ENCODE peak calls at places on chromosomes 1 and 21, in nine cellular contexts. One of them, this sample, is unnamed.

GRCh38 chr21:36820176-36821031 is 121.5 kb downstream of the SIM2 start:
- DNase-seq in A549: no peak
- DNase-seq in K562: no peak
- DNase-seq in mesendoderm: peak
- DNase-seq in HCT116: no peak
- DNase-seq in GM23248: no peak
- DNase-seq in IMR-90: no peak
- DNase-seq in endothelial cell of umbilical vein: no peak
- DNase-seq in mammary epithelial cell: no peak
- DNase-seq in this sample: no peak

GRCh38 chr1:206951318-206952105 is 5.2 kb upstream of the PIGR start:
- DNase-seq in mammary epithelial cell: no peak
- DNase-seq in HCT116: no peak
- DNase-seq in A549: peak
- DNase-seq in GM23248: no peak
- DNase-seq in endothelial cell of umbilical vein: no peak
- DNase-seq in K562: no peak
- DNase-seq in IMR-90: no peak
- DNase-seq in mesendoderm: no peak
- DNase-seq in this sample: no peak

GRCh38 chr1:168138134-168138533 is 1.4 kb upstream of the GPR161 start:
- DNase-seq in IMR-90: peak
- DNase-seq in mesendoderm: no peak
- DNase-seq in mammary epithelial cell: peak
- DNase-seq in K562: no peak
- DNase-seq in HCT116: no peak
- DNase-seq in GM23248: peak
- DNase-seq in A549: no peak
- DNase-seq in endothelial cell of umbilical vein: no peak
- DNase-seq in this sample: no peak

GRCh38 chr1:167374014-167374413 is 144.3 kb downstream of the CD247 start:
- DNase-seq in endothelial cell of umbilical vein: no peak
- DNase-seq in IMR-90: no peak
- DNase-seq in mesendoderm: peak
- DNase-seq in GM23248: no peak
- DNase-seq in mammary epithelial cell: no peak
- DNase-seq in HCT116: no peak
- DNase-seq in A549: no peak
- DNase-seq in K562: no peak
- DNase-seq in this sample: no peak

GRCh38 chr1:248811514-248812490 is 13.9 kb downstream of the SH3BP5L start:
- DNase-seq in GM23248: no peak
- DNase-seq in mesendoderm: peak
- DNase-seq in HCT116: no peak
- DNase-seq in IMR-90: no peak
- DNase-seq in K562: peak
- DNase-seq in endothelial cell of umbilical vein: no peak
- DNase-seq in A549: no peak
- DNase-seq in mammary epithelial cell: no peak
- DNase-seq in this sample: no peak

GRCh38 chr1:230935852-230936251 is 42.8 kb downstream of the TTC13 start:
- DNase-seq in mammary epithelial cell: no peak
- DNase-seq in HCT116: no peak
- DNase-seq in endothelial cell of umbilical vein: no peak
- DNase-seq in GM23248: no peak
- DNase-seq in mesendoderm: no peak
- DNase-seq in IMR-90: no peak
- DNase-seq in A549: no peak
- DNase-seq in K562: no peak
- DNase-seq in this sample: no peak

GRCh38 chr1:6111571-6111970 is 65.9 kb downstream of the KCNAB2 start:
- DNase-seq in mammary epithelial cell: peak
- DNase-seq in A549: no peak
- DNase-seq in endothelial cell of umbilical vein: no peak
- DNase-seq in K562: no peak
- DNase-seq in IMR-90: no peak
- DNase-seq in HCT116: no peak
- DNase-seq in mesendoderm: no peak
- DNase-seq in GM23248: peak
- DNase-seq in this sample: no peak

GRCh38 chr1:46411601-46412341 is 17.7 kb downstream of the FAAH start:
- DNase-seq in endothelial cell of umbilical vein: no peak
- DNase-seq in mammary epithelial cell: no peak
- DNase-seq in IMR-90: no peak
- DNase-seq in HCT116: no peak
- DNase-seq in GM23248: no peak
- DNase-seq in mesendoderm: peak
- DNase-seq in A549: no peak
- DNase-seq in K562: peak
- DNase-seq in this sample: no peak

GRCh38 chr1:198254521-198254920 is 97.7 kb downstream of the NEK7 start:
- DNase-seq in endothelial cell of umbilical vein: no peak
- DNase-seq in mesendoderm: no peak
- DNase-seq in A549: no peak
- DNase-seq in K562: no peak
- DNase-seq in mammary epithelial cell: no peak
- DNase-seq in GM23248: peak
- DNase-seq in IMR-90: no peak
- DNase-seq in HCT116: no peak
- DNase-seq in this sample: no peak

GRCh38 chr1:37890378-37891014 is 31.1 kb upstream of the MTF1 start:
- DNase-seq in IMR-90: peak
- DNase-seq in A549: peak
- DNase-seq in GM23248: peak
- DNase-seq in HCT116: peak
- DNase-seq in mesendoderm: peak
- DNase-seq in mammary epithelial cell: peak
- DNase-seq in endothelial cell of umbilical vein: peak
- DNase-seq in K562: peak
- DNase-seq in this sample: peak

GRCh38 chr1:2108213-2108876 is 58.1 kb downstream of the PRKCZ start:
- DNase-seq in GM23248: peak
- DNase-seq in endothelial cell of umbilical vein: no peak
- DNase-seq in A549: peak
- DNase-seq in mammary epithelial cell: no peak
- DNase-seq in K562: peak
- DNase-seq in IMR-90: peak
- DNase-seq in HCT116: peak
- DNase-seq in mesendoderm: peak
- DNase-seq in this sample: no peak

GRCh38 chr1:245825128-245825901 is 670.5 kb downstream of the KIF26B start:
- DNase-seq in mammary epithelial cell: no peak
- DNase-seq in endothelial cell of umbilical vein: no peak
- DNase-seq in A549: no peak
- DNase-seq in K562: peak
- DNase-seq in GM23248: peak
- DNase-seq in IMR-90: peak
- DNase-seq in mesendoderm: peak
- DNase-seq in HCT116: no peak
- DNase-seq in this sample: no peak

GRCh38 chr1:151887028-151887427 is 22.3 kb downstream of the THEM4 start:
- DNase-seq in mammary epithelial cell: peak
- DNase-seq in A549: no peak
- DNase-seq in GM23248: peak
- DNase-seq in HCT116: no peak
- DNase-seq in K562: no peak
- DNase-seq in mesendoderm: no peak
- DNase-seq in endothelial cell of umbilical vein: peak
- DNase-seq in IMR-90: peak
- DNase-seq in this sample: peak

GRCh38 chr1:91805343-91805801 is 80.6 kb downstream of the TGFBR3 start:
- DNase-seq in IMR-90: no peak
- DNase-seq in GM23248: no peak
- DNase-seq in K562: peak
- DNase-seq in mesendoderm: no peak
- DNase-seq in endothelial cell of umbilical vein: no peak
- DNase-seq in A549: no peak
- DNase-seq in HCT116: no peak
- DNase-seq in mammary epithelial cell: no peak
- DNase-seq in this sample: no peak

GRCh38 chr1:33588726-33589125 is 116.3 kb downstream of the ZSCAN20 start:
- DNase-seq in A549: no peak
- DNase-seq in IMR-90: no peak
- DNase-seq in mammary epithelial cell: no peak
- DNase-seq in mesendoderm: no peak
- DNase-seq in endothelial cell of umbilical vein: no peak
- DNase-seq in GM23248: no peak
- DNase-seq in HCT116: no peak
- DNase-seq in K562: no peak
- DNase-seq in this sample: no peak
- H3K4me2 ChIP-seq in A549: no peak
- H3K4me2 ChIP-seq in IMR-90: no peak
- H3K4me2 ChIP-seq in mammary epithelial cell: no peak
- H3K4me2 ChIP-seq in mesendoderm: no peak
- H3K4me2 ChIP-seq in endothelial cell of umbilical vein: no peak
- H3K4me2 ChIP-seq in GM23248: no peak
- H3K4me2 ChIP-seq in HCT116: no peak
- H3K4me2 ChIP-seq in K562: no peak
- H3K4me2 ChIP-seq in this sample: no peak

GRCh38 chr1:160863422-160864131 is 890 bp upstream of the CD244 start:
- DNase-seq in A549: no peak
- DNase-seq in IMR-90: no peak
- DNase-seq in K562: no peak
- DNase-seq in mesendoderm: no peak
- DNase-seq in mammary epithelial cell: no peak
- DNase-seq in endothelial cell of umbilical vein: no peak
- DNase-seq in HCT116: no peak
- DNase-seq in GM23248: no peak
- DNase-seq in this sample: no peak

GRCh38 chr1:160862151-160863061 is at the start of gene CD244:
- DNase-seq in mammary epithelial cell: peak
- DNase-seq in endothelial cell of umbilical vein: no peak
- DNase-seq in A549: no peak
- DNase-seq in K562: no peak
- DNase-seq in GM23248: peak
- DNase-seq in IMR-90: no peak
- DNase-seq in mesendoderm: peak
- DNase-seq in HCT116: no peak
- DNase-seq in this sample: no peak

GRCh38 chr1:160865316-160865715 is 2.6 kb upstream of the CD244 start:
- DNase-seq in IMR-90: no peak
- DNase-seq in HCT116: no peak
- DNase-seq in GM23248: no peak
- DNase-seq in A549: no peak
- DNase-seq in K562: no peak
- DNase-seq in endothelial cell of umbilical vein: no peak
- DNase-seq in mammary epithelial cell: no peak
- DNase-seq in mesendoderm: no peak
- DNase-seq in this sample: no peak

GRCh38 chr1:160866001-160866704 is 3.5 kb upstream of the CD244 start:
- DNase-seq in HCT116: no peak
- DNase-seq in K562: no peak
- DNase-seq in GM23248: no peak
- DNase-seq in A549: no peak
- DNase-seq in IMR-90: no peak
- DNase-seq in mesendoderm: peak
- DNase-seq in endothelial cell of umbilical vein: no peak
- DNase-seq in mammary epithelial cell: no peak
- DNase-seq in this sample: no peak

GRCh38 chr1:160864173-160864572 is 1.5 kb upstream of the CD244 start:
- DNase-seq in IMR-90: no peak
- DNase-seq in GM23248: no peak
- DNase-seq in mesendoderm: no peak
- DNase-seq in K562: no peak
- DNase-seq in mammary epithelial cell: no peak
- DNase-seq in endothelial cell of umbilical vein: no peak
- DNase-seq in A549: no peak
- DNase-seq in HCT116: no peak
- DNase-seq in this sample: no peak
- H3K4me2 ChIP-seq in IMR-90: no peak
- H3K4me2 ChIP-seq in GM23248: no peak
- H3K4me2 ChIP-seq in mesendoderm: no peak
- H3K4me2 ChIP-seq in K562: no peak
- H3K4me2 ChIP-seq in mammary epithelial cell: no peak
- H3K4me2 ChIP-seq in endothelial cell of umbilical vein: no peak
- H3K4me2 ChIP-seq in A549: no peak
- H3K4me2 ChIP-seq in HCT116: no peak
- H3K4me2 ChIP-seq in this sample: no peak

DNA sequence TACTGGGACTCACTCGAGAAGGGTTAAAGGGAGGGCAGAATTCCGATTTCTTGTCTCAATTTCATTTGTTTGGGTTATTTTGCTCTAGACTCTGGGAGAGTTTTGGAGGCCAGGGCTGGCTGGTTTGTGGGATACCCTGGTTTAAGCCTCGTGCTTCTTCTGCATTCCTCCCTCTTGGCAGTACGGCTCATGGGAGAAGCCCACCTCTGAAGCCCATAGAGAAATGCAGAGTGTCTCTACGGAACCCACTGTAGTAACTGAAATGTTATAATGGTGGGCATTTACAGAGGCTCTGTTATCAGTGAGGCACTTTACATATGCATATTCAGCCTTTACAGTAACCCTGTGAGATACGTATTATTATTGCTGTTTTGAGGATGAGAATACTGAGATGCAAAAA is 43.9 kb downstream of the ROR1 start:
- DNase-seq in HCT116: no peak
- DNase-seq in IMR-90: no peak
- DNase-seq in GM23248: no peak
- DNase-seq in mammary epithelial cell: no peak
- DNase-seq in A549: no peak
- DNase-seq in K562: no peak
- DNase-seq in endothelial cell of umbilical vein: no peak
- DNase-seq in mesendoderm: no peak
- DNase-seq in this sample: no peak
- H3K4me2 ChIP-seq in HCT116: no peak
- H3K4me2 ChIP-seq in IMR-90: no peak
- H3K4me2 ChIP-seq in GM23248: no peak
- H3K4me2 ChIP-seq in mammary epithelial cell: no peak
- H3K4me2 ChIP-seq in A549: peak
- H3K4me2 ChIP-seq in K562: no peak
- H3K4me2 ChIP-seq in endothelial cell of umbilical vein: no peak
- H3K4me2 ChIP-seq in mesendoderm: no peak
- H3K4me2 ChIP-seq in this sample: no peak

GRCh38 chr1:54421101-54421504 is 14.9 kb upstream of the SSBP3 start:
- DNase-seq in HCT116: peak
- DNase-seq in IMR-90: no peak
- DNase-seq in endothelial cell of umbilical vein: no peak
- DNase-seq in A549: no peak
- DNase-seq in mammary epithelial cell: peak
- DNase-seq in K562: no peak
- DNase-seq in GM23248: peak
- DNase-seq in mesendoderm: no peak
- DNase-seq in this sample: no peak

GRCh38 chr1:54429838-54430237 is 23.6 kb upstream of the SSBP3 start:
- DNase-seq in mammary epithelial cell: no peak
- DNase-seq in IMR-90: no peak
- DNase-seq in A549: no peak
- DNase-seq in GM23248: no peak
- DNase-seq in HCT116: no peak
- DNase-seq in endothelial cell of umbilical vein: no peak
- DNase-seq in mesendoderm: no peak
- DNase-seq in K562: no peak
- DNase-seq in this sample: no peak

GRCh38 chr1:54424398-54424797 is 18.2 kb upstream of the SSBP3 start:
- DNase-seq in A549: no peak
- DNase-seq in mammary epithelial cell: no peak
- DNase-seq in mesendoderm: no peak
- DNase-seq in IMR-90: no peak
- DNase-seq in endothelial cell of umbilical vein: no peak
- DNase-seq in GM23248: no peak
- DNase-seq in K562: no peak
- DNase-seq in HCT116: no peak
- DNase-seq in this sample: no peak

GRCh38 chr1:54428838-54429513 is 22.8 kb upstream of the SSBP3 start:
- DNase-seq in mammary epithelial cell: no peak
- DNase-seq in mesendoderm: peak
- DNase-seq in K562: no peak
- DNase-seq in A549: no peak
- DNase-seq in HCT116: no peak
- DNase-seq in GM23248: no peak
- DNase-seq in endothelial cell of umbilical vein: no peak
- DNase-seq in IMR-90: no peak
- DNase-seq in this sample: no peak

GRCh38 chr1:54425152-54425584 is 19.0 kb upstream of the SSBP3 start:
- DNase-seq in HCT116: no peak
- DNase-seq in K562: no peak
- DNase-seq in mammary epithelial cell: no peak
- DNase-seq in mesendoderm: no peak
- DNase-seq in IMR-90: no peak
- DNase-seq in GM23248: no peak
- DNase-seq in A549: no peak
- DNase-seq in endothelial cell of umbilical vein: no peak
- DNase-seq in this sample: no peak
- H3K4me2 ChIP-seq in HCT116: no peak
- H3K4me2 ChIP-seq in K562: no peak
- H3K4me2 ChIP-seq in mammary epithelial cell: no peak
- H3K4me2 ChIP-seq in mesendoderm: no peak
- H3K4me2 ChIP-seq in IMR-90: no peak
- H3K4me2 ChIP-seq in GM23248: no peak
- H3K4me2 ChIP-seq in A549: no peak
- H3K4me2 ChIP-seq in endothelial cell of umbilical vein: no peak
- H3K4me2 ChIP-seq in this sample: no peak

This sample was measured in astrocyte.